ENCODE peak calls at places on chromosomes 12 and 14, in seven cellular contexts. M is aorta; K is sciatic nerve; A is IMR-90; N is stimulated activated naive CD8-positive, alpha-beta T cell treated with anti-CD3 and anti-CD28 coated beads, Interleukin-15, Interleukin-2, amounts not matched to agents 100 U/mL and 50 U/mL, for 24 hours; I is NCI-H2107; O is activated T-cell treated with anti-CD3 and anti-CD28 coated beads for 24 hours. P is an unnamed sample.

GRCh38 chr12:129605666-129606065 is 298.2 kb downstream of the TMEM132D start:
- DNase-seq in K (no peak), O (no peak), N (no peak), A (no peak), M (no peak), I (no peak), P (no peak)

GRCh38 chr12:53267309-53268008 is 640 bp upstream of the ESPL1 start:
- DNase-seq in N (peak), I (no peak), K (no peak), A (no peak), O (no peak), M (peak), P (no peak)

GRCh38 chr12:42935090-42935489 is 345.5 kb upstream of the PRICKLE1 start:
- DNase-seq in O (no peak), A (no peak), I (no peak), K (no peak), M (no peak), N (no peak), P (no peak)

GRCh38 chr14:105774001-105774400 is 247.6 kb downstream of the TMEM121 start:
- DNase-seq in A (no peak), M (no peak), I (no peak), O (no peak), K (no peak), N (no peak), P (peak)

GRCh38 chr14:103132381-103133212 is 9.3 kb downstream of the TNFAIP2 start:
- DNase-seq in N (no peak), I (no peak), M (no peak), A (no peak), K (no peak), O (no peak), P (no peak)

GRCh38 chr12:13205809-13206559 is 9.5 kb downstream of the EMP1 start:
- DNase-seq in N (peak), I (no peak), K (no peak), A (peak), O (peak), M (no peak), P (peak)

GRCh38 chr14:90522585-90523191 is 125.9 kb downstream of the CALM1 start:
- DNase-seq in O (no peak), M (peak), A (no peak), N (no peak), K (no peak), I (peak), P (peak)

GRCh38 chr12:5689773-5690172 is 255.3 kb downstream of the ANO2 start:
- DNase-seq in I (no peak), M (no peak), A (no peak), K (no peak), O (no peak), N (no peak), P (no peak)

GRCh38 chr14:94631050-94631449 is 18.9 kb downstream of the SERPINA3 start:
- DNase-seq in M (no peak), K (no peak), I (no peak), N (no peak), A (no peak), O (no peak), P (no peak)

GRCh38 chr12:94813314-94813713 is 163.0 kb upstream of the TMCC3 start:
- DNase-seq in I (no peak), N (no peak), A (no peak), K (no peak), O (no peak), M (no peak), P (peak)

GRCh38 chr14:105850853-105851581 is 324.6 kb downstream of the TMEM121 start:
- DNase-seq in A (no peak), M (no peak), I (no peak), K (peak), N (no peak), O (no peak), P (no peak)

GRCh38 chr12:118494776-118495175 is 118.4 kb downstream of the SUDS3 start:
- DNase-seq in I (no peak), K (no peak), O (no peak), A (no peak), N (no peak), M (no peak), P (no peak)

GRCh38 chr14:68619805-68620574 is 172.9 kb downstream of the ZFP36L1 start:
- DNase-seq in K (no peak), I (no peak), N (no peak), O (no peak), M (no peak), A (peak), P (no peak)

GRCh38 chr12:85632390-85632789 is 203.8 kb downstream of the RASSF9 start:
- DNase-seq in N (no peak), O (no peak), I (no peak), K (no peak), M (no peak), A (peak), P (no peak)

GRCh38 chr12:86712425-86712843 is 456.2 kb upstream of the MGAT4C start:
- DNase-seq in K (no peak), I (no peak), N (no peak), A (peak), M (no peak), O (no peak), P (peak)

GRCh38 chr14:44745371-44745770 is 216.4 kb downstream of the KLHL28 start:
- DNase-seq in N (no peak), K (no peak), A (no peak), O (no peak), I (no peak), M (no peak), P (peak)

GRCh38 chr12:109310247-109311125 is 1.4 kb upstream of the FOXN4 start:
- DNase-seq in N (peak), A (no peak), M (no peak), O (no peak), K (no peak), I (peak), P (peak)

GRCh38 chr14:96037891-96038557 is 1.1 kb upstream of the C14orf132 start:
- DNase-seq in I (no peak), O (no peak), K (peak), M (peak), A (no peak), N (no peak), P (peak)

GRCh38 chr14:49036991-49037390 is 549.2 kb downstream of the RPS29 start:
- DNase-seq in K (no peak), A (no peak), O (no peak), N (no peak), I (no peak), M (no peak), P (no peak)

GRCh38 chr12:88793091-88793490 is 212.8 kb upstream of the KITLG start:
- DNase-seq in N (no peak), M (no peak), I (no peak), K (no peak), O (no peak), A (peak), P (no peak)

GRCh38 chr14:99969673-99970322 is 95.4 kb upstream of the EVL start:
- DNase-seq in O (no peak), M (no peak), N (no peak), K (no peak), I (no peak), A (no peak), P (no peak)

GRCh38 chr14:100281286-100282082 is 24.8 kb downstream of the SLC25A29 start:
- DNase-seq in O (no peak), K (no peak), N (no peak), M (no peak), A (no peak), I (no peak), P (no peak)

GRCh38 chr12:76790564-76791552 is 26.9 kb downstream of the ZDHHC17 start:
- DNase-seq in M (no peak), N (no peak), I (no peak), O (no peak), K (no peak), A (peak), P (peak)

GRCh38 chr12:63753743-63754142 is 26.0 kb upstream of the RXYLT1 start:
- DNase-seq in N (no peak), I (no peak), A (no peak), M (no peak), K (no peak), O (no peak), P (peak)

GRCh38 chr12:57845478-57846284 is 848 bp downstream of the CTDSP2 start:
- DNase-seq in K (peak), M (peak), I (no peak), A (no peak), N (peak), O (peak), P (peak)

GRCh38 chr14:102933618-102934231 is 11.3 kb downstream of the AMN start:
- DNase-seq in A (no peak), N (no peak), O (no peak), M (no peak), K (no peak), I (no peak), P (no peak)

GRCh38 chr12:112979281-112979680 is 962 bp downstream of the OAS2 start:
- DNase-seq in I (no peak), N (peak), M (peak), A (no peak), O (no peak), K (no peak), P (no peak)